ENCODE peak calls at places on chromosome 7, in eight cellular contexts. I is upper lobe of right lung, E is dorsolateral prefrontal cortex, Q is colonic mucosa, R is fibroblast of mammary gland, G is right lobe of liver, A is OCI-LY7, H is pancreas. O is an unnamed sample.

GRCh38 chr7:89334785-89335184 is 539.2 kb upstream of the TEX47 start:
- DNase-seq in I (no peak), E (no peak), Q (no peak), R (no peak), G (no peak), A (no peak), H (no peak), O (peak; percentile 4)

GRCh38 chr7:41942468-41943097 is 239.7 kb upstream of the INHBA start:
- DNase-seq in I (no peak), E (no peak), Q (peak; percentile 78), R (peak; percentile 61), G (peak; percentile 80), A (no peak), H (no peak), O (no peak)

GRCh38 chr7:27689045-27689877 is 26.6 kb upstream of the HIBADH start:
- DNase-seq in I (no peak), E (no peak), Q (peak; percentile 25), R (no peak), G (no peak), A (peak; percentile 78), H (no peak), O (peak; percentile 25)

GRCh38 chr7:41915861-41916260 is 213.0 kb upstream of the INHBA start:
- DNase-seq in I (no peak), E (no peak), Q (no peak), R (peak; percentile 30), G (no peak), A (no peak), H (no peak), O (no peak)

GRCh38 chr7:115951547-115951946 is 79.0 kb downstream of the TFEC start:
- DNase-seq in I (no peak), E (no peak), Q (no peak), R (no peak), G (no peak), A (no peak), H (no peak), O (no peak)

GRCh38 chr7:18429547-18429946 is 66.0 kb upstream of the HDAC9 start:
- DNase-seq in I (no peak), E (no peak), Q (no peak), R (peak; percentile 38), G (no peak), A (no peak), H (no peak), O (no peak)

GRCh38 chr7:86846494-86847190 is 202.9 kb downstream of the GRM3 start:
- DNase-seq in I (no peak), E (no peak), Q (peak; percentile 73), R (no peak), G (no peak), A (no peak), H (peak; percentile 23), O (no peak)

GRCh38 chr7:132187869-132188789 is 388.1 kb downstream of the PLXNA4 start:
- DNase-seq in I (no peak), E (no peak), Q (no peak), R (no peak), G (no peak), A (no peak), H (no peak), O (no peak)

GRCh38 chr7:91718071-91718470 is 162.4 kb downstream of the MTERF1 start:
- DNase-seq in I (no peak), E (no peak), Q (no peak), R (no peak), G (no peak), A (no peak), H (no peak), O (no peak)

GRCh38 chr7:27948856-27949255 is 208.9 kb downstream of the TAX1BP1 start:
- DNase-seq in I (no peak), E (no peak), Q (no peak), R (no peak), G (no peak), A (no peak), H (no peak), O (no peak)

GRCh38 chr7:42972703-42973500 is 40.7 kb downstream of the MRPL32 start:
- DNase-seq in I (no peak), E (no peak), Q (peak; percentile 20), R (peak; percentile 100), G (peak; percentile 22), A (peak; percentile 30), H (no peak), O (no peak)

GRCh38 chr7:105678811-105679495 is 97.7 kb upstream of the EFCAB10 start:
- DNase-seq in I (peak; percentile 82), E (peak; percentile 73), Q (peak; percentile 88), R (peak; percentile 80), G (peak; percentile 82), A (no peak), H (peak; percentile 67), O (peak; percentile 28)

GRCh38 chr7:55081067-55081853 is 62.4 kb downstream of the EGFR start:
- DNase-seq in I (no peak), E (no peak), Q (no peak), R (no peak), G (no peak), A (no peak), H (no peak), O (no peak)

GRCh38 chr7:121274467-121274866 is 54.3 kb upstream of the WNT16 start:
- DNase-seq in I (no peak), E (no peak), Q (no peak), R (no peak), G (no peak), A (no peak), H (no peak), O (no peak)

GRCh38 chr7:31017748-31018120 is 34.4 kb upstream of the ADCYAP1R1 start:
- DNase-seq in I (no peak), E (no peak), Q (no peak), R (no peak), G (no peak), A (no peak), H (no peak), O (no peak)

GRCh38 chr7:98283127-98283886 is 1.8 kb downstream of the BRI3 start:
- DNase-seq in I (peak; percentile 87), E (no peak), Q (peak; percentile 79), R (peak; percentile 83), G (peak; percentile 57), A (no peak), H (peak; percentile 54), O (no peak)

GRCh38 chr7:142813699-142814098 is 41.2 kb upstream of the EPHB6 start:
- DNase-seq in I (no peak), E (no peak), Q (no peak), R (no peak), G (no peak), A (no peak), H (no peak), O (no peak)

GRCh38 chr7:109259151-109259550 is 689.5 kb downstream of the DNAJB9 start:
- DNase-seq in I (no peak), E (no peak), Q (no peak), R (no peak), G (no peak), A (no peak), H (no peak), O (no peak)

GRCh38 chr7:93992423-93993110 is 11.6 kb downstream of the BET1 start:
- DNase-seq in I (no peak), E (no peak), Q (no peak), R (no peak), G (no peak), A (peak; percentile 22), H (no peak), O (no peak)

GRCh38 chr7:105877736-105878135 is 1.3 kb upstream of the ATXN7L1 start:
- DNase-seq in I (no peak), E (no peak), Q (no peak), R (peak; percentile 22), G (no peak), A (no peak), H (no peak), O (no peak)

GRCh38 chr7:80515298-80515697 is 3.4 kb upstream of the GNAT3 start:
- DNase-seq in I (no peak), E (no peak), Q (no peak), R (no peak), G (no peak), A (no peak), H (no peak), O (no peak)

GRCh38 chr7:130141161-130141857 is 63.9 kb downstream of the TMEM209 start:
- DNase-seq in I (peak; percentile 92), E (peak; percentile 88), Q (peak; percentile 87), R (peak; percentile 74), G (peak; percentile 46), A (no peak), H (peak; percentile 80), O (peak; percentile 74)

GRCh38 chr7:47349401-47349800 is 232.5 kb downstream of the TNS3 start:
- DNase-seq in I (no peak), E (no peak), Q (no peak), R (no peak), G (no peak), A (no peak), H (no peak), O (no peak)

GRCh38 chr7:147483634-147484292 is 1106.8 kb upstream of the C7orf33 start:
- DNase-seq in I (no peak), E (no peak), Q (no peak), R (peak; percentile 17), G (no peak), A (no peak), H (no peak), O (no peak)
- TF ChIP-seq CTCF in I (no peak), E (no peak), Q (no peak), R (no peak), G (no peak), A (no peak), H (no peak), O (no peak)

GRCh38 chr7:139701908-139702307 is 75.9 kb downstream of the HIPK2 start:
- DNase-seq in I (no peak), E (no peak), Q (no peak), R (no peak), G (no peak), A (no peak), H (no peak), O (no peak)

GRCh38 chr7:139698879-139699278 is 78.9 kb downstream of the HIPK2 start:
- DNase-seq in I (no peak), E (no peak), Q (no peak), R (no peak), G (no peak), A (no peak), H (no peak), O (no peak)

GRCh38 chr7:139700505-139701235 is 77.1 kb downstream of the HIPK2 start:
- DNase-seq in I (no peak), E (no peak), Q (no peak), R (no peak), G (no peak), A (no peak), H (no peak), O (no peak)

GRCh38 chr7:139698278-139698677 is 79.5 kb downstream of the HIPK2 start:
- DNase-seq in I (no peak), E (no peak), Q (no peak), R (no peak), G (no peak), A (no peak), H (no peak), O (no peak)

GRCh38 chr7:139699640-139700504 is 77.9 kb downstream of the HIPK2 start:
- DNase-seq in I (no peak), E (no peak), Q (no peak), R (no peak), G (no peak), A (no peak), H (no peak), O (no peak)
- TF ChIP-seq CTCF in I (no peak), E (no peak), Q (no peak), R (no peak), G (no peak), A (peak; percentile 28), H (no peak), O (no peak)

GRCh38 chr7:164882-165660 is 27.3 kb upstream of the FAM20C start:
- DNase-seq in I (peak; percentile 66), E (no peak), Q (peak; percentile 67), R (no peak), G (no peak), A (no peak), H (peak; percentile 22), O (no peak)
- TF ChIP-seq CTCF in I (no peak), E (no peak), Q (no peak), R (no peak), G (no peak), A (no peak), H (no peak), O (no peak)

GRCh38 chr7:35593896-35594295 is 101.0 kb downstream of the HERPUD2 start:
- DNase-seq in I (no peak), E (no peak), Q (peak; percentile 22), R (peak; percentile 11), G (no peak), A (peak; percentile 28), H (no peak), O (peak; percentile 20)
- TF ChIP-seq CTCF in I (peak; percentile 20), E (no peak), Q (no peak), R (peak; percentile 35), G (no peak), A (peak; percentile 87), H (peak; percentile 15), O (peak; percentile 28)

O was measured in GM20000.